ENCODE peak calls at places on chromosome 19, in seven cellular contexts. One of them, this sample, is unnamed.

GRCh38 chr19:32309711-32310390 is 35.6 kb upstream of the ZNF507 start:
- DNase-seq in stomach: no peak
- DNase-seq in uterus: no peak
- DNase-seq in caudate nucleus: no peak
- DNase-seq in left ventricle myocardium inferior: no peak
- DNase-seq in heart left ventricle: no peak
- DNase-seq in fibroblast of lung: no peak
- DNase-seq in this sample: no peak

GRCh38 chr19:10209305-10209704 is 14.6 kb upstream of the DNMT1 start:
- DNase-seq in stomach: no peak
- DNase-seq in uterus: no peak
- DNase-seq in caudate nucleus: no peak
- DNase-seq in left ventricle myocardium inferior: no peak
- DNase-seq in heart left ventricle: no peak
- DNase-seq in fibroblast of lung: peak
- DNase-seq in this sample: no peak

GRCh38 chr19:51018745-51019543 is 565 bp downstream of the KLK10 start:
- DNase-seq in stomach: peak
- DNase-seq in uterus: no peak
- DNase-seq in caudate nucleus: no peak
- DNase-seq in left ventricle myocardium inferior: no peak
- DNase-seq in heart left ventricle: no peak
- DNase-seq in fibroblast of lung: no peak
- DNase-seq in this sample: no peak

GRCh38 chr19:10861118-10861651 is 10.2 kb upstream of the CARM1 start:
- DNase-seq in stomach: peak
- DNase-seq in uterus: no peak
- DNase-seq in caudate nucleus: no peak
- DNase-seq in left ventricle myocardium inferior: no peak
- DNase-seq in heart left ventricle: no peak
- DNase-seq in fibroblast of lung: no peak
- DNase-seq in this sample: no peak

GRCh38 chr19:16139752-16140151 is 3.7 kb upstream of the HSH2D start:
- DNase-seq in stomach: no peak
- DNase-seq in uterus: no peak
- DNase-seq in caudate nucleus: no peak
- DNase-seq in left ventricle myocardium inferior: no peak
- DNase-seq in heart left ventricle: no peak
- DNase-seq in fibroblast of lung: no peak
- DNase-seq in this sample: no peak

GRCh38 chr19:45168767-45169351 is 8.1 kb upstream of the NKPD1 start:
- DNase-seq in stomach: no peak
- DNase-seq in uterus: no peak
- DNase-seq in caudate nucleus: no peak
- DNase-seq in left ventricle myocardium inferior: peak
- DNase-seq in heart left ventricle: no peak
- DNase-seq in fibroblast of lung: no peak
- DNase-seq in this sample: no peak

GRCh38 chr19:46416077-46416709 is 2.8 kb upstream of the CCDC8 start:
- DNase-seq in stomach: peak
- DNase-seq in uterus: peak
- DNase-seq in caudate nucleus: peak
- DNase-seq in left ventricle myocardium inferior: peak
- DNase-seq in heart left ventricle: peak
- DNase-seq in fibroblast of lung: peak
- DNase-seq in this sample: peak

GRCh38 chr19:46173886-46174475 is 25.9 kb downstream of the IGFL2 start:
- DNase-seq in stomach: no peak
- DNase-seq in uterus: no peak
- DNase-seq in caudate nucleus: no peak
- DNase-seq in left ventricle myocardium inferior: no peak
- DNase-seq in heart left ventricle: no peak
- DNase-seq in fibroblast of lung: no peak
- DNase-seq in this sample: no peak

GRCh38 chr19:44718441-44719261 is 19.7 kb downstream of the CEACAM16 start:
- DNase-seq in stomach: peak
- DNase-seq in uterus: peak
- DNase-seq in caudate nucleus: no peak
- DNase-seq in left ventricle myocardium inferior: peak
- DNase-seq in heart left ventricle: peak
- DNase-seq in fibroblast of lung: peak
- DNase-seq in this sample: peak

GRCh38 chr19:49614096-49614857 is 23.3 kb downstream of the PRR12 start:
- DNase-seq in stomach: no peak
- DNase-seq in uterus: no peak
- DNase-seq in caudate nucleus: no peak
- DNase-seq in left ventricle myocardium inferior: no peak
- DNase-seq in heart left ventricle: no peak
- DNase-seq in fibroblast of lung: peak
- DNase-seq in this sample: peak

GRCh38 chr19:54928299-54928698 is 19.0 kb downstream of the NLRP7 start:
- DNase-seq in stomach: no peak
- DNase-seq in uterus: no peak
- DNase-seq in caudate nucleus: no peak
- DNase-seq in left ventricle myocardium inferior: no peak
- DNase-seq in heart left ventricle: no peak
- DNase-seq in fibroblast of lung: peak
- DNase-seq in this sample: no peak

GRCh38 chr19:32256341-32256975 is 89.0 kb upstream of the ZNF507 start:
- DNase-seq in stomach: no peak
- DNase-seq in uterus: no peak
- DNase-seq in caudate nucleus: no peak
- DNase-seq in left ventricle myocardium inferior: no peak
- DNase-seq in heart left ventricle: no peak
- DNase-seq in fibroblast of lung: no peak
- DNase-seq in this sample: no peak

GRCh38 chr19:12374026-12374425 is 8.5 kb upstream of the ZNF442 start:
- DNase-seq in stomach: no peak
- DNase-seq in uterus: no peak
- DNase-seq in caudate nucleus: no peak
- DNase-seq in left ventricle myocardium inferior: no peak
- DNase-seq in heart left ventricle: no peak
- DNase-seq in fibroblast of lung: no peak
- DNase-seq in this sample: no peak

GRCh38 chr19:12380444-12380737 is 14.9 kb upstream of the ZNF442 start:
- DNase-seq in stomach: no peak
- DNase-seq in uterus: no peak
- DNase-seq in caudate nucleus: no peak
- DNase-seq in left ventricle myocardium inferior: no peak
- DNase-seq in heart left ventricle: no peak
- DNase-seq in fibroblast of lung: no peak
- DNase-seq in this sample: no peak

GRCh38 chr19:12379732-12380443 is 14.4 kb upstream of the ZNF442 start:
- DNase-seq in stomach: no peak
- DNase-seq in uterus: no peak
- DNase-seq in caudate nucleus: no peak
- DNase-seq in left ventricle myocardium inferior: no peak
- DNase-seq in heart left ventricle: no peak
- DNase-seq in fibroblast of lung: no peak
- DNase-seq in this sample: no peak
- H3K27ac ChIP-seq in stomach: no peak
- H3K27ac ChIP-seq in uterus: no peak
- H3K27ac ChIP-seq in caudate nucleus: no peak
- H3K27ac ChIP-seq in left ventricle myocardium inferior: no peak
- H3K27ac ChIP-seq in heart left ventricle: no peak
- H3K27ac ChIP-seq in fibroblast of lung: no peak
- H3K27ac ChIP-seq in this sample: no peak

GRCh38 chr19:56222901-56223300 is 20.8 kb downstream of the ZSCAN5C start:
- DNase-seq in stomach: no peak
- DNase-seq in uterus: no peak
- DNase-seq in caudate nucleus: no peak
- DNase-seq in left ventricle myocardium inferior: no peak
- DNase-seq in heart left ventricle: no peak
- DNase-seq in fibroblast of lung: no peak
- DNase-seq in this sample: no peak

GRCh38 chr19:56221851-56222250 is 19.8 kb downstream of the ZSCAN5C start:
- DNase-seq in stomach: no peak
- DNase-seq in uterus: no peak
- DNase-seq in caudate nucleus: no peak
- DNase-seq in left ventricle myocardium inferior: no peak
- DNase-seq in heart left ventricle: no peak
- DNase-seq in fibroblast of lung: no peak
- DNase-seq in this sample: no peak

GRCh38 chr19:56211718-56212117 is 9.6 kb downstream of the ZSCAN5C start:
- DNase-seq in stomach: no peak
- DNase-seq in uterus: no peak
- DNase-seq in caudate nucleus: no peak
- DNase-seq in left ventricle myocardium inferior: no peak
- DNase-seq in heart left ventricle: no peak
- DNase-seq in fibroblast of lung: no peak
- DNase-seq in this sample: no peak

DNA sequence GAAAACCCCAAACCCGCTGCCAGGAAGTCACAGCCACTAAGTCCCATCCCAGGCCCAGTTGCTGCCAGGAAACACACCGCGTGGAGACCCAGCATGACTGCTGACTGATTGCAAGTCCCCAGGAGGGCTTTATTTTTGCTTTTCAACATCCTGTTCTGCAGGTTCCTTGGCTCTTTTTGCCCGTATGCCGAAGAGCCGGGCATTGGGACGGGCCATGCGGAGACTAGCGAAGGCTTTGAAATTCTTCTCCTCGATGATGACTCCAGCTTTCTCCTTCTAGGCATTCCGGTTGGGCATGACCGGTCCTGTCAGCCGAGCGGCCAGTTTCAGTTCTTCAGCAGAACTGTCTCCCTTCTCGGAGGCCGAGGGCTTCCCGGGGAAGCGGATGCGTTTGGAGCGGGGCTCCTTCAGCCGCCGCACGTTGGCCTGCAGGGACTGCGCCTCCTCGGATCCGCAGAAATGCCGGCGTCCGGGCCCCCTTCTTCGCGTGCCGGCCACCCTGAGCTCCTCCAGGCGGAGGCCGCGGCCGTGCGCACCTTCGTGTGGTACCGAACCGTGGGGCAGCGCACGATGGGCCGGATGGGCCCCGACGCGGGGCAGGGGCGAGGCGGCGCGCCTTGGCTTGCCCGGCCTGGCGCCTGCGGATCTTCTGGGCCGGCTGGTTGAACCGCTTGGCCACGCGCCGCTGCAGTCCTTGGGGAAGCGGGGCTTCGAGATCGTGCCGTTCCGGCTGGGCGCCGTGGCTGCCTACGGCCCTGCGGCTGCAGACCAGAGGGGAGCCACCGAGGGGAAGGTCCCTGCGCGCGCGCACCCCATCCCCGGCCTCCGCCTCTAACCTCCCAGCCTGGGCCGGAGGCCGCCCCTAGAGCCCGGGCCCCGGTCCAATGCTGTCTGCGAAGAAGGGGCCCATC is 15.2 kb downstream of the ZSCAN5C start:
- DNase-seq in stomach: no peak
- DNase-seq in uterus: no peak
- DNase-seq in caudate nucleus: no peak
- DNase-seq in left ventricle myocardium inferior: peak
- DNase-seq in heart left ventricle: no peak
- DNase-seq in fibroblast of lung: peak
- DNase-seq in this sample: no peak
- H3K27ac ChIP-seq in stomach: no peak
- H3K27ac ChIP-seq in uterus: no peak
- H3K27ac ChIP-seq in caudate nucleus: no peak
- H3K27ac ChIP-seq in left ventricle myocardium inferior: no peak
- H3K27ac ChIP-seq in heart left ventricle: no peak
- H3K27ac ChIP-seq in fibroblast of lung: no peak
- H3K27ac ChIP-seq in this sample: no peak

DNA sequence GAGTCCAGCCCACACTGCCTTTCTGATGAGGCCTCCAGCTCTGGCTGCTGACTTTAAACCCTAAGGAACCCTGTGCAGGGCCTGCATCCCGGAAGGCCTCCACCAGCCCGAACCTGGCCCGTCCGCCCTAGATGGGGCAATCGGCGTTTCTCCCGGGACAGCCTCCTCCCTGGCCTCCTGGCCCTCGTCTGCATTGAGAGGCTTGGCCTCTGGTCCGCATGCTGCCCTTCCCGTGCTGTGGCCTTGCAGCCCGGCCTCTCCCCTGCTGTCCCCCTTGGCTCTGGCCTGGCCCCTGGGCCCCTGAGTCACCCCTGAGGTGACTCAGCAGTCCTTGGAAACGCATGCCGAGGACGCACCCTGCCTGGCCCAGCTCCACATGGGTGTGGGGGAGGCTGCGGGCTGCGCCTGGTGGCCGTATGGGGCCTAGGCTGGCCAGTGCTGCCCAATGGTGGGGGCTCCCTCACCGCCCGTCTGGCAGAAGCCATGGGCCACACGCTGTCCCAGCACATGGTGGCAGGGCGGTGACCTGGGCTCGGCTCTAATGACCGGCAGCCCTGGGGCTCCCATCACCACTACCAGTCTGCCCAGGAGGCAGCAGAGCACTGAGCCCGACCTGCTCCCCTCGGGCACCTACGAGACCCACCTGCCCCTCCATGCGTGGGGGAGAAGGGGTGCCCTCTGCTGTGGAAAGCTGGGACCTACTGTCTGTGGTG is 25.7 kb downstream of the SH3GL1 start:
- DNase-seq in stomach: peak
- DNase-seq in uterus: peak
- DNase-seq in caudate nucleus: no peak
- DNase-seq in left ventricle myocardium inferior: peak
- DNase-seq in heart left ventricle: peak
- DNase-seq in fibroblast of lung: peak
- DNase-seq in this sample: peak
- H3K27ac ChIP-seq in stomach: peak
- H3K27ac ChIP-seq in uterus: peak
- H3K27ac ChIP-seq in caudate nucleus: peak
- H3K27ac ChIP-seq in left ventricle myocardium inferior: peak
- H3K27ac ChIP-seq in heart left ventricle: peak
- H3K27ac ChIP-seq in fibroblast of lung: peak
- H3K27ac ChIP-seq in this sample: peak

GRCh38 chr19:35790981-35791813 is 15.8 kb downstream of the ARHGAP33 start:
- DNase-seq in stomach: no peak
- DNase-seq in uterus: no peak
- DNase-seq in caudate nucleus: no peak
- DNase-seq in left ventricle myocardium inferior: no peak
- DNase-seq in heart left ventricle: no peak
- DNase-seq in fibroblast of lung: no peak
- DNase-seq in this sample: no peak

GRCh38 chr19:35792888-35793287 is 17.5 kb downstream of the ARHGAP33 start:
- DNase-seq in stomach: no peak
- DNase-seq in uterus: no peak
- DNase-seq in caudate nucleus: no peak
- DNase-seq in left ventricle myocardium inferior: no peak
- DNase-seq in heart left ventricle: no peak
- DNase-seq in fibroblast of lung: no peak
- DNase-seq in this sample: no peak

GRCh38 chr19:35793381-35794165 is 18.2 kb downstream of the ARHGAP33 start:
- DNase-seq in stomach: peak
- DNase-seq in uterus: no peak
- DNase-seq in caudate nucleus: no peak
- DNase-seq in left ventricle myocardium inferior: no peak
- DNase-seq in heart left ventricle: no peak
- DNase-seq in fibroblast of lung: no peak
- DNase-seq in this sample: no peak

GRCh38 chr19:35791814-35792279 is 16.5 kb downstream of the ARHGAP33 start:
- DNase-seq in stomach: no peak
- DNase-seq in uterus: no peak
- DNase-seq in caudate nucleus: no peak
- DNase-seq in left ventricle myocardium inferior: no peak
- DNase-seq in heart left ventricle: no peak
- DNase-seq in fibroblast of lung: no peak
- DNase-seq in this sample: no peak

DNA sequence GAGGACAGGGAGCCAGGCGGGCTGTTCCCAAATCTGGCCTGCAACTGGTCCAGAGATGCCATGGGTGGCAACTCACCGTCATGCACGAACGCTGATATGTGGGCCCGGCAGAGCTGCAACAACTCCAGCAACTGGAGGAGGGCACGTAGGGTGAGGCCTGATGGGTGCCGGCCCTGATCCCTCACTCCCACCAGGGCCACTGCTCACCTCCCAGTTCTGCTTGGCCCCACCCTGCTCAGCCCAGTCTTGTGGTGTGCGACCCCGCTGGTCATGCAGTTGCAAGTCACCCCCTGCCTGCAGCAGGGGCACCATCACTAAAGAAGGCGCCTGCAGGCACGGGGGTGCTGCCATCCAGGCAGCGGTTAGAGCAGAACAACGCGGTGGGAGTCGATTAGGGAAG is 16.9 kb downstream of the ARHGAP33 start:
- DNase-seq in stomach: no peak
- DNase-seq in uterus: no peak
- DNase-seq in caudate nucleus: no peak
- DNase-seq in left ventricle myocardium inferior: no peak
- DNase-seq in heart left ventricle: no peak
- DNase-seq in fibroblast of lung: no peak
- DNase-seq in this sample: no peak
- H3K27ac ChIP-seq in stomach: no peak
- H3K27ac ChIP-seq in uterus: no peak
- H3K27ac ChIP-seq in caudate nucleus: no peak
- H3K27ac ChIP-seq in left ventricle myocardium inferior: no peak
- H3K27ac ChIP-seq in heart left ventricle: no peak
- H3K27ac ChIP-seq in fibroblast of lung: no peak
- H3K27ac ChIP-seq in this sample: no peak